ENCODE peak calls at places on chromosomes 3 and 15, in six cellular contexts. P is LoVo, Q is NT2/D1, E is upper lobe of left lung, V is H54, S is Daoy. L is an unnamed sample.
A peak's percentile ranks its signal among the peaks of the same experiment; 100 is the strongest.

GRCh38 chr3:65730449-65730848 is 308.3 kb downstream of the MAGI1 start:
- DNase-seq in V (no peak), Q (no peak), S (no peak), P (no peak), E (no peak), L (no peak)

GRCh38 chr3:31848921-31849320 is 132.1 kb downstream of the OSBPL10 start:
- DNase-seq in P (no peak), E (no peak), V (no peak), Q (no peak), S (no peak), L (no peak)

GRCh38 chr15:60972301-60972700 is 256.8 kb downstream of the RORA start:
- DNase-seq in Q (no peak), E (no peak), P (no peak), S (peak; percentile 63), V (no peak), L (no peak)

GRCh38 chr3:56917740-56918568 is 116.2 kb upstream of the ARHGEF3 start:
- DNase-seq in V (no peak), Q (no peak), P (no peak), E (no peak), S (peak; percentile 8), L (no peak)

GRCh38 chr3:42692667-42693529 is 7.6 kb downstream of the KLHL40 start:
- DNase-seq in V (no peak), E (peak; percentile 8), Q (no peak), P (no peak), S (no peak), L (no peak)

GRCh38 chr3:129123314-129124060 is 1.9 kb upstream of the RAB43 start:
- DNase-seq in V (no peak), E (no peak), Q (no peak), S (no peak), P (peak; percentile 57), L (no peak)

GRCh38 chr15:92653836-92654524 is 1.6 kb downstream of the FAM174B start:
- DNase-seq in E (peak; percentile 77), S (peak; percentile 30), Q (no peak), P (no peak), V (no peak), L (peak; percentile 67)

GRCh38 chr3:65915477-65915876 is 123.2 kb downstream of the MAGI1 start:
- DNase-seq in P (no peak), Q (no peak), V (no peak), E (no peak), S (no peak), L (no peak)

GRCh38 chr3:130508970-130509369 is 8.0 kb upstream of the COL6A6 start:
- DNase-seq in P (no peak), V (no peak), S (no peak), E (peak; percentile 26), Q (no peak), L (no peak)

GRCh38 chr3:19644405-19644804 is 289.6 kb downstream of the EFHB start:
- DNase-seq in P (no peak), Q (no peak), S (no peak), V (no peak), E (no peak), L (no peak)

GRCh38 chr3:71416868-71417267 is 166.7 kb downstream of the FOXP1 start:
- DNase-seq in S (no peak), P (no peak), Q (peak; percentile 35), V (no peak), E (peak; percentile 56), L (peak; percentile 77)

GRCh38 chr3:192841428-192841827 is 76.2 kb downstream of the MB21D2 start:
- DNase-seq in Q (no peak), E (peak; percentile 42), V (no peak), P (no peak), S (no peak), L (no peak)

GRCh38 chr3:140931016-140931454 is 10.6 kb upstream of the SLC25A36 start:
- DNase-seq in S (peak; percentile 35), Q (no peak), V (peak; percentile 13), E (no peak), P (no peak), L (peak; percentile 83)

GRCh38 chr15:76105911-76106310 is 46.1 kb downstream of the TMEM266 start:
- DNase-seq in P (no peak), V (no peak), S (no peak), E (no peak), Q (no peak), L (no peak)

GRCh38 chr3:194102436-194102835 is 33.5 kb upstream of the HES1 start:
- DNase-seq in P (no peak), Q (no peak), E (no peak), S (no peak), V (no peak), L (no peak)

GRCh38 chr15:86115138-86115801 is 35.6 kb downstream of the AGBL1 start:
- DNase-seq in S (no peak), V (no peak), E (no peak), P (no peak), Q (no peak), L (peak; percentile 18)

GRCh38 chr3:60363817-60364216 is 887.4 kb downstream of the FHIT start:
- DNase-seq in P (no peak), Q (no peak), S (no peak), V (no peak), E (no peak), L (no peak)

GRCh38 chr3:79040701-79041100 is 727.1 kb downstream of the ROBO1 start:
- DNase-seq in Q (no peak), P (no peak), E (no peak), V (no peak), S (peak; percentile 61), L (no peak)

GRCh38 chr15:95495033-95495541 is 835.4 kb upstream of the NR2F2 start:
- DNase-seq in Q (no peak), V (no peak), E (no peak), P (no peak), S (peak; percentile 27), L (no peak)

GRCh38 chr3:114356084-114357009 is 62.5 kb downstream of the TIGIT start:
- DNase-seq in S (no peak), V (no peak), E (no peak), Q (peak; percentile 87), P (no peak), L (peak; percentile 60)

GRCh38 chr3:17069754-17070153 is 185.0 kb downstream of the PLCL2 start:
- DNase-seq in V (no peak), S (no peak), P (no peak), E (no peak), Q (no peak), L (no peak)

GRCh38 chr3:143644370-143645089 is 203.7 kb downstream of the SLC9A9 start:
- DNase-seq in E (peak; percentile 73), S (peak; percentile 52), Q (peak; percentile 79), P (peak; percentile 50), V (peak; percentile 23), L (peak; percentile 86)

GRCh38 chr15:64354683-64355558 is 1.1 kb downstream of the CSNK1G1 start:
- DNase-seq in E (no peak), S (peak; percentile 15), P (peak; percentile 29), V (no peak), Q (no peak), L (peak; percentile 3)